ENCODE peak calls at places on chromosomes 13 and 19, in five cellular contexts. O, D, A, Q and U are unnamed samples.

GRCh38 chr19:54928299-54928698 is 19.0 kb downstream of the NLRP7 start:
- DNase-seq in O (no peak), D (no peak), A (no peak), Q (peak), U (no peak)

GRCh38 chr19:39428309-39429112 is 7.2 kb downstream of the RPS16 start:
- DNase-seq in O (peak), D (no peak), A (peak), Q (no peak), U (no peak)

GRCh38 chr13:52033039-52033438 is 8.5 kb downstream of the UTP14C start:
- DNase-seq in O (no peak), D (no peak), A (no peak), Q (no peak), U (no peak)

GRCh38 chr13:30037766-30038165 is 187.3 kb upstream of the UBL3 start:
- DNase-seq in O (no peak), D (no peak), A (peak), Q (no peak), U (no peak)

GRCh38 chr19:1239796-1240737 is 1.5 kb upstream of the ATP5F1D start:
- DNase-seq in O (peak), D (peak), A (peak), Q (peak), U (peak)

GRCh38 chr19:8305798-8306197 is 2.4 kb downstream of the CD320 start:
- DNase-seq in O (no peak), D (no peak), A (no peak), Q (no peak), U (no peak)

GRCh38 chr13:113881614-113882265 is 17.9 kb upstream of the GAS6 start:
- DNase-seq in O (peak), D (no peak), A (peak), Q (no peak), U (no peak)

GRCh38 chr13:47908200-47908902 is 92.7 kb downstream of the SUCLA2 start:
- DNase-seq in O (peak), D (no peak), A (peak), Q (no peak), U (no peak)

GRCh38 chr13:69737129-69737935 is 370.3 kb upstream of the ATXN8OS start:
- DNase-seq in O (no peak), D (no peak), A (no peak), Q (no peak), U (no peak)

GRCh38 chr13:50891206-50891605 is 18.4 kb upstream of the RNASEH2B start:
- DNase-seq in O (no peak), D (no peak), A (no peak), Q (no peak), U (no peak)

GRCh38 chr19:51352783-51353360 is 10.9 kb upstream of the VSIG10L start:
- DNase-seq in O (no peak), D (no peak), A (no peak), Q (no peak), U (no peak)

GRCh38 chr13:44692173-44692713 is 116.1 kb upstream of the TSC22D1 start:
- DNase-seq in O (peak), D (no peak), A (peak), Q (no peak), U (no peak)

GRCh38 chr19:35351441-35352176 is 3.9 kb downstream of the FFAR1 start:
- DNase-seq in O (no peak), D (no peak), A (no peak), Q (no peak), U (no peak)

GRCh38 chr13:37293295-37293694 is 187.8 kb upstream of the CSNK1A1L start:
- DNase-seq in O (no peak), D (no peak), A (no peak), Q (no peak), U (no peak)

GRCh38 chr19:21586341-21587116 is 81.1 kb downstream of the ZNF429 start:
- DNase-seq in O (peak), D (no peak), A (no peak), Q (no peak), U (no peak)

GRCh38 chr13:113836917-113837553 is 26.8 kb downstream of the GAS6 start:
- DNase-seq in O (peak), D (no peak), A (peak), Q (no peak), U (no peak)

GRCh38 chr13:113831061-113831460 is 32.8 kb downstream of the GAS6 start:
- DNase-seq in O (no peak), D (no peak), A (no peak), Q (no peak), U (no peak)

GRCh38 chr13:28185256-28185655 is 46.9 kb downstream of the PAN3 start:
- DNase-seq in O (no peak), D (no peak), A (peak), Q (no peak), U (no peak)

GRCh38 chr13:36124236-36124822 is 6.9 kb downstream of the DCLK1 start:
- DNase-seq in O (peak), D (no peak), A (peak), Q (no peak), U (no peak)

GRCh38 chr13:47080616-47081015 is 183.8 kb upstream of the HTR2A start:
- DNase-seq in O (no peak), D (no peak), A (no peak), Q (no peak), U (no peak)

GRCh38 chr13:47044842-47045241 is 148.0 kb upstream of the HTR2A start:
- DNase-seq in O (no peak), D (no peak), A (no peak), Q (no peak), U (no peak)

GRCh38 chr19:55228403-55229031 is at the start of gene TMEM86B:
- DNase-seq in O (no peak), D (no peak), A (no peak), Q (no peak), U (no peak)

GRCh38 chr13:40779796-40780285 is 8.9 kb upstream of the MRPS31 start:
- DNase-seq in O (peak), D (no peak), A (no peak), Q (no peak), U (no peak)

GRCh38 chr19:41795031-41795461 is 1.3 kb upstream of the CEACAM3 start:
- DNase-seq in O (peak), D (peak), A (peak), Q (peak), U (peak)

GRCh38 chr13:45434556-45435371 is 16.6 kb upstream of the SLC25A30 start:
- DNase-seq in O (no peak), D (no peak), A (no peak), Q (no peak), U (no peak)

GRCh38 chr19:13576726-13577125 is 70.4 kb upstream of the CACNA1A start:
- DNase-seq in O (no peak), D (no peak), A (no peak), Q (no peak), U (no peak)

GRCh38 chr19:12720851-12721655 is 2.7 kb downstream of the TNPO2 start:
- DNase-seq in O (peak), D (no peak), A (peak), Q (no peak), U (no peak)

GRCh38 chr19:29872224-29872731 is 60.5 kb downstream of the CCNE1 start:
- DNase-seq in O (peak), D (no peak), A (peak), Q (no peak), U (no peak)

GRCh38 chr13:50334944-50335343 is 319.7 kb downstream of the KCNRG start:
- DNase-seq in O (no peak), D (no peak), A (peak), Q (no peak), U (no peak)

GRCh38 chr13:96248103-96248502 is 158.2 kb downstream of the HS6ST3 start:
- DNase-seq in O (no peak), D (no peak), A (no peak), Q (no peak), U (no peak)

GRCh38 chr13:49248433-49249002 is 793 bp downstream of the CDADC1 start:
- DNase-seq in O (peak), D (peak), A (peak), Q (no peak), U (peak)

GRCh38 chr13:80654638-80655249 is 313.8 kb upstream of the SPRY2 start:
- DNase-seq in O (peak), D (no peak), A (no peak), Q (no peak), U (no peak)

GRCh38 chr19:48632692-48633147 is 4.5 kb downstream of the DBP start:
- DNase-seq in O (peak), D (no peak), A (peak), Q (no peak), U (no peak)

GRCh38 chr19:4108767-4109625 is 14.9 kb downstream of the MAP2K2 start:
- DNase-seq in O (no peak), D (peak), A (no peak), Q (no peak), U (peak)